ENCODE peak calls at places on chromosomes 12 and 14, in seven cellular contexts. One of them, this sample, is unnamed.

GRCh38 chr12:48197967-48198618 is 5.0 kb downstream of the OR10AD1 start:
- DNase-seq in A549: peak
- DNase-seq in HCT116: peak
- DNase-seq in GM12878: peak
- DNase-seq in K562: peak
- DNase-seq in GM23338: peak
- DNase-seq in HL-60: peak
- DNase-seq in this sample: peak

GRCh38 chr14:56333361-56334279 is 215.4 kb downstream of the PELI2 start:
- DNase-seq in A549: peak
- DNase-seq in K562: no peak
- DNase-seq in HCT116: no peak
- DNase-seq in GM12878: no peak
- DNase-seq in GM23338: no peak
- DNase-seq in HL-60: no peak
- DNase-seq in this sample: no peak

GRCh38 chr12:8639936-8640335 is 22.7 kb downstream of the MFAP5 start:
- DNase-seq in K562: no peak
- DNase-seq in HCT116: no peak
- DNase-seq in A549: no peak
- DNase-seq in HL-60: no peak
- DNase-seq in GM23338: no peak
- DNase-seq in GM12878: no peak
- DNase-seq in this sample: no peak

GRCh38 chr12:91361864-91362263 is 179.2 kb upstream of the DCN start:
- DNase-seq in GM23338: peak
- DNase-seq in HCT116: peak
- DNase-seq in K562: peak
- DNase-seq in GM12878: no peak
- DNase-seq in A549: peak
- DNase-seq in HL-60: no peak
- DNase-seq in this sample: no peak

GRCh38 chr12:107441906-107442305 is 243.7 kb upstream of the PWP1 start:
- DNase-seq in A549: no peak
- DNase-seq in GM12878: no peak
- DNase-seq in HCT116: no peak
- DNase-seq in GM23338: no peak
- DNase-seq in K562: no peak
- DNase-seq in HL-60: no peak
- DNase-seq in this sample: no peak

GRCh38 chr12:22283006-22283506 is 51.5 kb downstream of the ST8SIA1 start:
- DNase-seq in GM23338: no peak
- DNase-seq in HCT116: no peak
- DNase-seq in GM12878: no peak
- DNase-seq in A549: no peak
- DNase-seq in K562: no peak
- DNase-seq in HL-60: no peak
- DNase-seq in this sample: no peak

GRCh38 chr12:107327783-107328182 is 234.4 kb upstream of the CRY1 start:
- DNase-seq in K562: no peak
- DNase-seq in HCT116: no peak
- DNase-seq in HL-60: no peak
- DNase-seq in GM12878: no peak
- DNase-seq in GM23338: no peak
- DNase-seq in A549: peak
- DNase-seq in this sample: no peak

GRCh38 chr12:57750561-57751431 is 1.3 kb downstream of the CDK4 start:
- DNase-seq in HCT116: no peak
- DNase-seq in A549: no peak
- DNase-seq in HL-60: no peak
- DNase-seq in GM12878: no peak
- DNase-seq in GM23338: no peak
- DNase-seq in K562: no peak
- DNase-seq in this sample: no peak

GRCh38 chr14:26761532-26761931 is 163.7 kb upstream of the NOVA1 start:
- DNase-seq in HCT116: no peak
- DNase-seq in K562: no peak
- DNase-seq in HL-60: no peak
- DNase-seq in A549: no peak
- DNase-seq in GM12878: no peak
- DNase-seq in GM23338: no peak
- DNase-seq in this sample: no peak

GRCh38 chr14:26766726-26767125 is 168.9 kb upstream of the NOVA1 start:
- DNase-seq in GM12878: no peak
- DNase-seq in GM23338: no peak
- DNase-seq in HCT116: no peak
- DNase-seq in HL-60: no peak
- DNase-seq in A549: no peak
- DNase-seq in K562: no peak
- DNase-seq in this sample: no peak

GRCh38 chr14:26765301-26765700 is 167.5 kb upstream of the NOVA1 start:
- DNase-seq in HCT116: no peak
- DNase-seq in A549: no peak
- DNase-seq in HL-60: no peak
- DNase-seq in GM12878: no peak
- DNase-seq in GM23338: no peak
- DNase-seq in K562: no peak
- DNase-seq in this sample: no peak

GRCh38 chr14:26765768-26766550 is 168.1 kb upstream of the NOVA1 start:
- DNase-seq in GM12878: no peak
- DNase-seq in A549: peak
- DNase-seq in HL-60: peak
- DNase-seq in GM23338: no peak
- DNase-seq in K562: no peak
- DNase-seq in HCT116: no peak
- DNase-seq in this sample: no peak
- TF ChIP-seq REST in GM12878: no peak
- TF ChIP-seq REST in A549: no peak
- TF ChIP-seq REST in HL-60: no peak
- TF ChIP-seq REST in GM23338: no peak
- TF ChIP-seq REST in K562: no peak
- TF ChIP-seq REST in HCT116: no peak
- TF ChIP-seq REST in this sample: no peak

GRCh38 chr12:42507589-42507988 is 82.0 kb downstream of the PRICKLE1 start:
- DNase-seq in GM12878: no peak
- DNase-seq in GM23338: no peak
- DNase-seq in K562: no peak
- DNase-seq in HCT116: no peak
- DNase-seq in A549: no peak
- DNase-seq in HL-60: no peak
- DNase-seq in this sample: no peak

GRCh38 chr12:42508913-42509312 is 80.6 kb downstream of the PRICKLE1 start:
- DNase-seq in HCT116: no peak
- DNase-seq in GM23338: no peak
- DNase-seq in K562: no peak
- DNase-seq in A549: no peak
- DNase-seq in GM12878: no peak
- DNase-seq in HL-60: no peak
- DNase-seq in this sample: no peak

GRCh38 chr12:42502671-42503070 is 86.9 kb downstream of the PRICKLE1 start:
- DNase-seq in HCT116: no peak
- DNase-seq in HL-60: no peak
- DNase-seq in GM12878: no peak
- DNase-seq in A549: no peak
- DNase-seq in K562: no peak
- DNase-seq in GM23338: no peak
- DNase-seq in this sample: no peak

GRCh38 chr12:42507031-42507430 is 82.5 kb downstream of the PRICKLE1 start:
- DNase-seq in A549: no peak
- DNase-seq in GM12878: no peak
- DNase-seq in HL-60: no peak
- DNase-seq in GM23338: no peak
- DNase-seq in K562: no peak
- DNase-seq in HCT116: no peak
- DNase-seq in this sample: no peak

DNA sequence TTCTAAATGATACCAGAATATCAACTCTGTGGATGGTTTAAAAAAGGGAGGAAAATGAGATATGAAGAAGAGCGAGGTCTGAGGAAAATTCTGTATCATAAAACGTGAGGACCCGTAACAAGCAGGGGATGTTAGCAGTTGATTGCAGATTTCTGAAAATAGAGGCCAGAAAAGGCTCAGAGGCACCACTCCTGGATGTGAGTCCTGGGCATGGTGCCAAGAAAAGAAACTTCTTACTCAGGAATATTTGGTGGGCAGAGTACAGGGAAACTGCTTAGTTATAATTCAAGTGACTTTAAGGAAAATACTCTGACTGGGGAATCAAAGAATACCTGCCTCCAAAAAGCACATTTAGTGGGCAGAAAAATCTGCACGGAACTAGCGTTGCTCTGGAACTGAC is 85.5 kb downstream of the PRICKLE1 start:
- DNase-seq in A549: no peak
- DNase-seq in HL-60: no peak
- DNase-seq in K562: no peak
- DNase-seq in HCT116: no peak
- DNase-seq in GM12878: no peak
- DNase-seq in GM23338: no peak
- DNase-seq in this sample: no peak
- TF ChIP-seq REST in A549: no peak
- TF ChIP-seq REST in HL-60: no peak
- TF ChIP-seq REST in K562: no peak
- TF ChIP-seq REST in HCT116: no peak
- TF ChIP-seq REST in GM12878: no peak
- TF ChIP-seq REST in GM23338: no peak
- TF ChIP-seq REST in this sample: no peak

GRCh38 chr14:80387563-80387981 is 176.3 kb upstream of the DIO2 start:
- DNase-seq in HL-60: no peak
- DNase-seq in GM23338: no peak
- DNase-seq in HCT116: no peak
- DNase-seq in A549: no peak
- DNase-seq in K562: no peak
- DNase-seq in GM12878: no peak
- DNase-seq in this sample: no peak

GRCh38 chr14:80388980-80389711 is 177.8 kb upstream of the DIO2 start:
- DNase-seq in K562: no peak
- DNase-seq in HL-60: no peak
- DNase-seq in GM12878: no peak
- DNase-seq in A549: peak
- DNase-seq in GM23338: no peak
- DNase-seq in HCT116: no peak
- DNase-seq in this sample: no peak

GRCh38 chr14:80395031-80395430 is 183.7 kb upstream of the DIO2 start:
- DNase-seq in K562: no peak
- DNase-seq in A549: no peak
- DNase-seq in GM23338: no peak
- DNase-seq in HCT116: no peak
- DNase-seq in HL-60: no peak
- DNase-seq in GM12878: no peak
- DNase-seq in this sample: no peak

GRCh38 chr14:80393766-80394165 is 182.5 kb upstream of the DIO2 start:
- DNase-seq in GM23338: no peak
- DNase-seq in GM12878: no peak
- DNase-seq in A549: no peak
- DNase-seq in K562: no peak
- DNase-seq in HL-60: no peak
- DNase-seq in HCT116: no peak
- DNase-seq in this sample: no peak

GRCh38 chr14:80390911-80391310 is 179.6 kb upstream of the DIO2 start:
- DNase-seq in HCT116: no peak
- DNase-seq in GM23338: peak
- DNase-seq in K562: no peak
- DNase-seq in GM12878: no peak
- DNase-seq in HL-60: no peak
- DNase-seq in A549: peak
- DNase-seq in this sample: no peak
- TF ChIP-seq REST in HCT116: no peak
- TF ChIP-seq REST in GM23338: no peak
- TF ChIP-seq REST in K562: no peak
- TF ChIP-seq REST in GM12878: no peak
- TF ChIP-seq REST in HL-60: no peak
- TF ChIP-seq REST in A549: no peak
- TF ChIP-seq REST in this sample: no peak

GRCh38 chr14:31893156-31893813 is 183.8 kb upstream of the ARHGAP5 start:
- DNase-seq in K562: no peak
- DNase-seq in HCT116: no peak
- DNase-seq in HL-60: no peak
- DNase-seq in GM12878: no peak
- DNase-seq in A549: no peak
- DNase-seq in GM23338: peak
- DNase-seq in this sample: no peak
- TF ChIP-seq REST in K562: no peak
- TF ChIP-seq REST in HCT116: no peak
- TF ChIP-seq REST in HL-60: no peak
- TF ChIP-seq REST in GM12878: no peak
- TF ChIP-seq REST in A549: no peak
- TF ChIP-seq REST in GM23338: no peak
- TF ChIP-seq REST in this sample: no peak

DNA sequence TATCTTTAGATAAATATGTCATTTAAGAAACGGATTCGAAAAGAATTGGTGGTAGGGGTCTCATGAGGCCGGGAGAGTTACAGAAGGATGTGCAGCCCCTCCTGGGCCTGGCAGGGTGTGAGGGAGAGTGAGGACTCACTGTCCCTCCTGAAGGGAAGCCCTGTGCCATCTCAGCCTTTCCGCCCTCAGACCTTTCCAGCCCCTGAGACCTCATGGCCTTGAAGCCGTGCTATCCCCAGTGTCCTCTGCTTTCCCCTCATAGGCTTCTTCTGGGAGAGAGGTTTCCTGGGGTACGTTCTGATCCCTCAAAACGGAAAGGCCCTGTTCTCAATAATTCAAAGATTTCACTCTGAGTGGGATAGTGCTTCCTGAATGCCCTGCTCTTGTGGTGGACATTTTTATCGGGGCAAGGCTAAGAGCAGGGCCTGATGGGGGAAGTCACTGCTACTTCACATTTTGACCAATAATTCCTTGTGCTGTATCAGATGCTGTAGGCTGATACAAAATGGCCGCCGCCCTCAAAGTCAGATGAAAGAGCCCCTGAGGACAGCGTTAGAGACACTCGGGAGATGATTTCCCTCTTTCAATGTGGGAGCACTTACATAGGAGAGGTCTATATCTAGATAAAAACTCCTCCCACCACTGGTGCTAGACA is 1.3 kb downstream of the CD4 start:
- DNase-seq in HCT116: no peak
- DNase-seq in HL-60: peak
- DNase-seq in K562: no peak
- DNase-seq in GM23338: no peak
- DNase-seq in A549: no peak
- DNase-seq in GM12878: no peak
- DNase-seq in this sample: no peak
- TF ChIP-seq REST in HCT116: no peak
- TF ChIP-seq REST in HL-60: peak
- TF ChIP-seq REST in K562: no peak
- TF ChIP-seq REST in GM23338: no peak
- TF ChIP-seq REST in A549: no peak
- TF ChIP-seq REST in GM12878: no peak
- TF ChIP-seq REST in this sample: no peak

GRCh38 chr14:61584258-61584657 is 111.1 kb upstream of the HIF1A start:
- DNase-seq in K562: no peak
- DNase-seq in HCT116: no peak
- DNase-seq in GM23338: no peak
- DNase-seq in HL-60: no peak
- DNase-seq in GM12878: no peak
- DNase-seq in A549: peak
- DNase-seq in this sample: no peak
- TF ChIP-seq REST in K562: no peak
- TF ChIP-seq REST in HCT116: no peak
- TF ChIP-seq REST in GM23338: no peak
- TF ChIP-seq REST in HL-60: no peak
- TF ChIP-seq REST in GM12878: no peak
- TF ChIP-seq REST in A549: no peak
- TF ChIP-seq REST in this sample: no peak